ENCODE peak calls at places on chromosomes 2 and 18, in seven cellular contexts. One of them, this sample, is unnamed.

GRCh38 chr2:238938460-238939055 is 90.7 kb downstream of the TWIST2 start:
- DNase-seq in anterior cingulate cortex: no peak
- DNase-seq in A172: peak
- DNase-seq in natural killer cell: no peak
- DNase-seq in kidney: peak
- DNase-seq in spleen: peak
- DNase-seq in NCI-H524: no peak
- DNase-seq in this sample: no peak

GRCh38 chr2:148207111-148207510 is 186.2 kb downstream of the MBD5 start:
- DNase-seq in anterior cingulate cortex: no peak
- DNase-seq in spleen: no peak
- DNase-seq in natural killer cell: no peak
- DNase-seq in A172: no peak
- DNase-seq in kidney: no peak
- DNase-seq in NCI-H524: no peak
- DNase-seq in this sample: no peak

GRCh38 chr2:216683846-216684245 is 11.5 kb downstream of the IGFBP5 start:
- DNase-seq in natural killer cell: no peak
- DNase-seq in A172: no peak
- DNase-seq in NCI-H524: no peak
- DNase-seq in spleen: no peak
- DNase-seq in kidney: no peak
- DNase-seq in anterior cingulate cortex: peak
- DNase-seq in this sample: no peak

GRCh38 chr2:191617589-191617988 is 60.3 kb upstream of the NABP1 start:
- DNase-seq in spleen: no peak
- DNase-seq in A172: peak
- DNase-seq in anterior cingulate cortex: no peak
- DNase-seq in natural killer cell: no peak
- DNase-seq in NCI-H524: no peak
- DNase-seq in kidney: no peak
- DNase-seq in this sample: no peak

GRCh38 chr2:238848941-238849853 is 1.3 kb downstream of the TWIST2 start:
- DNase-seq in spleen: no peak
- DNase-seq in A172: no peak
- DNase-seq in NCI-H524: no peak
- DNase-seq in kidney: no peak
- DNase-seq in natural killer cell: no peak
- DNase-seq in anterior cingulate cortex: no peak
- DNase-seq in this sample: no peak

GRCh38 chr2:108591163-108591562 is 56.9 kb downstream of the LIMS1 start:
- DNase-seq in spleen: no peak
- DNase-seq in natural killer cell: no peak
- DNase-seq in A172: no peak
- DNase-seq in NCI-H524: no peak
- DNase-seq in anterior cingulate cortex: no peak
- DNase-seq in kidney: no peak
- DNase-seq in this sample: no peak

GRCh38 chr2:176997792-176998169 is 214.8 kb upstream of the HNRNPA3 start:
- DNase-seq in natural killer cell: no peak
- DNase-seq in spleen: no peak
- DNase-seq in A172: no peak
- DNase-seq in kidney: no peak
- DNase-seq in NCI-H524: no peak
- DNase-seq in anterior cingulate cortex: no peak
- DNase-seq in this sample: no peak

GRCh38 chr2:177772529-177772928 is 300.0 kb downstream of the PDE11A start:
- DNase-seq in natural killer cell: no peak
- DNase-seq in anterior cingulate cortex: no peak
- DNase-seq in A172: peak
- DNase-seq in spleen: no peak
- DNase-seq in kidney: no peak
- DNase-seq in NCI-H524: no peak
- DNase-seq in this sample: no peak

GRCh38 chr2:199364153-199364552 is 93.6 kb downstream of the SATB2 start:
- DNase-seq in kidney: no peak
- DNase-seq in A172: no peak
- DNase-seq in spleen: no peak
- DNase-seq in natural killer cell: no peak
- DNase-seq in anterior cingulate cortex: no peak
- DNase-seq in NCI-H524: no peak
- DNase-seq in this sample: no peak

GRCh38 chr2:224611938-224612337 is 26.8 kb upstream of the CUL3 start:
- DNase-seq in kidney: no peak
- DNase-seq in spleen: no peak
- DNase-seq in anterior cingulate cortex: no peak
- DNase-seq in natural killer cell: no peak
- DNase-seq in NCI-H524: no peak
- DNase-seq in A172: no peak
- DNase-seq in this sample: no peak

GRCh38 chr2:170878505-170878904 is 50.5 kb upstream of the GORASP2 start:
- DNase-seq in NCI-H524: no peak
- DNase-seq in A172: no peak
- DNase-seq in anterior cingulate cortex: no peak
- DNase-seq in natural killer cell: no peak
- DNase-seq in kidney: no peak
- DNase-seq in spleen: no peak
- DNase-seq in this sample: no peak

GRCh38 chr2:168814046-168814445 is 11.6 kb downstream of the NOSTRIN start:
- DNase-seq in natural killer cell: no peak
- DNase-seq in kidney: no peak
- DNase-seq in A172: no peak
- DNase-seq in spleen: no peak
- DNase-seq in NCI-H524: no peak
- DNase-seq in anterior cingulate cortex: no peak
- DNase-seq in this sample: no peak

GRCh38 chr2:195659114-195659513 is 2.1 kb downstream of the SLC39A10 start:
- DNase-seq in natural killer cell: no peak
- DNase-seq in anterior cingulate cortex: no peak
- DNase-seq in kidney: no peak
- DNase-seq in spleen: no peak
- DNase-seq in A172: no peak
- DNase-seq in NCI-H524: no peak
- DNase-seq in this sample: no peak

GRCh38 chr2:15623898-15624541 is 32.4 kb downstream of the DDX1 start:
- DNase-seq in natural killer cell: no peak
- DNase-seq in NCI-H524: no peak
- DNase-seq in kidney: no peak
- DNase-seq in A172: no peak
- DNase-seq in anterior cingulate cortex: no peak
- DNase-seq in spleen: no peak
- DNase-seq in this sample: no peak

GRCh38 chr2:128643221-128644065 is 324.8 kb upstream of the HS6ST1 start:
- DNase-seq in anterior cingulate cortex: no peak
- DNase-seq in spleen: peak
- DNase-seq in natural killer cell: no peak
- DNase-seq in NCI-H524: no peak
- DNase-seq in A172: no peak
- DNase-seq in kidney: peak
- DNase-seq in this sample: no peak

GRCh38 chr2:233817995-233818638 is 36.2 kb downstream of the HJURP start:
- DNase-seq in NCI-H524: no peak
- DNase-seq in A172: no peak
- DNase-seq in spleen: peak
- DNase-seq in anterior cingulate cortex: no peak
- DNase-seq in kidney: peak
- DNase-seq in natural killer cell: no peak
- DNase-seq in this sample: no peak

GRCh38 chr2:20496069-20496468 is 49.2 kb downstream of the RHOB start:
- DNase-seq in A172: peak
- DNase-seq in kidney: no peak
- DNase-seq in anterior cingulate cortex: no peak
- DNase-seq in natural killer cell: no peak
- DNase-seq in NCI-H524: no peak
- DNase-seq in spleen: no peak
- DNase-seq in this sample: no peak

GRCh38 chr18:21163647-21164625 is 52.3 kb upstream of the ROCK1 start:
- DNase-seq in natural killer cell: no peak
- DNase-seq in kidney: no peak
- DNase-seq in spleen: no peak
- DNase-seq in NCI-H524: no peak
- DNase-seq in anterior cingulate cortex: no peak
- DNase-seq in A172: peak
- DNase-seq in this sample: no peak

GRCh38 chr2:142767847-142768246 is 109.6 kb upstream of the KYNU start:
- DNase-seq in kidney: no peak
- DNase-seq in natural killer cell: no peak
- DNase-seq in NCI-H524: no peak
- DNase-seq in anterior cingulate cortex: no peak
- DNase-seq in spleen: no peak
- DNase-seq in A172: no peak
- DNase-seq in this sample: no peak

GRCh38 chr2:44833123-44834069 is 108.1 kb upstream of the SIX3 start:
- DNase-seq in spleen: no peak
- DNase-seq in NCI-H524: no peak
- DNase-seq in anterior cingulate cortex: no peak
- DNase-seq in kidney: no peak
- DNase-seq in natural killer cell: no peak
- DNase-seq in A172: no peak
- DNase-seq in this sample: no peak

GRCh38 chr2:74499269-74499939 is at the start of gene LBX2:
- DNase-seq in NCI-H524: no peak
- DNase-seq in natural killer cell: no peak
- DNase-seq in kidney: peak
- DNase-seq in A172: no peak
- DNase-seq in spleen: peak
- DNase-seq in anterior cingulate cortex: no peak
- DNase-seq in this sample: no peak

GRCh38 chr2:31197669-31198068 is 19.6 kb downstream of the CAPN14 start:
- DNase-seq in anterior cingulate cortex: no peak
- DNase-seq in A172: no peak
- DNase-seq in natural killer cell: no peak
- DNase-seq in spleen: no peak
- DNase-seq in NCI-H524: no peak
- DNase-seq in kidney: no peak
- DNase-seq in this sample: no peak

GRCh38 chr2:6526093-6526824 is 339.4 kb downstream of the CMPK2 start:
- DNase-seq in spleen: no peak
- DNase-seq in anterior cingulate cortex: no peak
- DNase-seq in natural killer cell: no peak
- DNase-seq in NCI-H524: peak
- DNase-seq in A172: peak
- DNase-seq in kidney: no peak
- DNase-seq in this sample: no peak

GRCh38 chr18:22921762-22922161 is 11.4 kb upstream of the RBBP8 start:
- DNase-seq in kidney: no peak
- DNase-seq in A172: no peak
- DNase-seq in NCI-H524: no peak
- DNase-seq in anterior cingulate cortex: no peak
- DNase-seq in natural killer cell: no peak
- DNase-seq in spleen: no peak
- DNase-seq in this sample: no peak

GRCh38 chr18:23053756-23054457 is 81.4 kb upstream of the CABLES1 start:
- DNase-seq in A172: peak
- DNase-seq in spleen: no peak
- DNase-seq in anterior cingulate cortex: no peak
- DNase-seq in NCI-H524: peak
- DNase-seq in natural killer cell: no peak
- DNase-seq in kidney: no peak
- DNase-seq in this sample: peak

GRCh38 chr2:109604597-109604996 is 9.2 kb downstream of the SEPTIN10 start:
- DNase-seq in kidney: no peak
- DNase-seq in A172: peak
- DNase-seq in spleen: no peak
- DNase-seq in natural killer cell: no peak
- DNase-seq in NCI-H524: no peak
- DNase-seq in anterior cingulate cortex: no peak
- DNase-seq in this sample: no peak

GRCh38 chr2:72013726-72014125 is 133.9 kb downstream of the CYP26B1 start:
- DNase-seq in anterior cingulate cortex: no peak
- DNase-seq in kidney: no peak
- DNase-seq in A172: no peak
- DNase-seq in NCI-H524: no peak
- DNase-seq in natural killer cell: no peak
- DNase-seq in spleen: no peak
- DNase-seq in this sample: no peak

GRCh38 chr18:79587298-79588125 is 92.1 kb upstream of the CTDP1 start:
- DNase-seq in spleen: peak
- DNase-seq in NCI-H524: no peak
- DNase-seq in A172: no peak
- DNase-seq in natural killer cell: no peak
- DNase-seq in kidney: peak
- DNase-seq in anterior cingulate cortex: no peak
- DNase-seq in this sample: no peak

GRCh38 chr2:112216158-112216557 is 38.7 kb downstream of the ZC3H8 start:
- DNase-seq in spleen: no peak
- DNase-seq in natural killer cell: no peak
- DNase-seq in anterior cingulate cortex: no peak
- DNase-seq in A172: peak
- DNase-seq in NCI-H524: no peak
- DNase-seq in kidney: no peak
- DNase-seq in this sample: no peak

GRCh38 chr2:942775-943460 is 7.7 kb upstream of the SNTG2 start:
- DNase-seq in anterior cingulate cortex: no peak
- DNase-seq in natural killer cell: no peak
- DNase-seq in kidney: no peak
- DNase-seq in NCI-H524: no peak
- DNase-seq in A172: no peak
- DNase-seq in spleen: no peak
- DNase-seq in this sample: no peak

GRCh38 chr2:33042226-33042625 is 95.5 kb downstream of the LTBP1 start:
- DNase-seq in spleen: no peak
- DNase-seq in NCI-H524: no peak
- DNase-seq in kidney: no peak
- DNase-seq in anterior cingulate cortex: no peak
- DNase-seq in A172: no peak
- DNase-seq in natural killer cell: no peak
- DNase-seq in this sample: no peak

GRCh38 chr2:215002500-215002899 is 135.9 kb downstream of the ABCA12 start:
- DNase-seq in spleen: no peak
- DNase-seq in kidney: no peak
- DNase-seq in NCI-H524: peak
- DNase-seq in anterior cingulate cortex: peak
- DNase-seq in natural killer cell: no peak
- DNase-seq in A172: peak
- DNase-seq in this sample: no peak

GRCh38 chr2:145743016-145743415 is 1223.1 kb upstream of the ZEB2 start:
- DNase-seq in kidney: no peak
- DNase-seq in spleen: no peak
- DNase-seq in natural killer cell: no peak
- DNase-seq in A172: no peak
- DNase-seq in NCI-H524: no peak
- DNase-seq in anterior cingulate cortex: no peak
- DNase-seq in this sample: no peak

GRCh38 chr2:5373200-5373599 is 319.0 kb upstream of the SOX11 start:
- DNase-seq in anterior cingulate cortex: no peak
- DNase-seq in natural killer cell: no peak
- DNase-seq in NCI-H524: no peak
- DNase-seq in A172: peak
- DNase-seq in spleen: no peak
- DNase-seq in kidney: no peak
- DNase-seq in this sample: no peak

GRCh38 chr2:75698928-75699327 is 11.8 kb downstream of the GCFC2 start:
- DNase-seq in A172: no peak
- DNase-seq in anterior cingulate cortex: no peak
- DNase-seq in spleen: no peak
- DNase-seq in kidney: no peak
- DNase-seq in natural killer cell: no peak
- DNase-seq in NCI-H524: no peak
- DNase-seq in this sample: no peak

GRCh38 chr2:127910415-127910814 is 24.7 kb upstream of the AMMECR1L start:
- DNase-seq in anterior cingulate cortex: no peak
- DNase-seq in spleen: no peak
- DNase-seq in kidney: no peak
- DNase-seq in A172: no peak
- DNase-seq in natural killer cell: no peak
- DNase-seq in NCI-H524: no peak
- DNase-seq in this sample: no peak

GRCh38 chr2:165891943-165892342 is 61.6 kb downstream of the TTC21B start:
- DNase-seq in spleen: no peak
- DNase-seq in A172: no peak
- DNase-seq in anterior cingulate cortex: no peak
- DNase-seq in NCI-H524: no peak
- DNase-seq in kidney: no peak
- DNase-seq in natural killer cell: no peak
- DNase-seq in this sample: no peak